ENCODE peak calls at places on chromosomes 6 and 20, in eight cellular contexts. D, Z, U, M, B, L, J and C are unnamed samples.

GRCh38 chr20:5316188-5317158 is at the start of gene PROKR2:
- DNase-seq in U (no peak), D (peak; percentile 78), L (no peak), B (no peak), Z (peak; percentile 7), M (peak; percentile 88), J (peak; percentile 88), C (no peak)

GRCh38 chr6:157374889-157375443 is 6.0 kb upstream of the ZDHHC14 start:
- DNase-seq in J (peak; percentile 53), U (no peak), D (peak; percentile 27), Z (no peak), L (no peak), B (no peak), M (no peak), C (no peak)

GRCh38 chr6:32944265-32944664 is 3.4 kb upstream of the HLA-DMB start:
- DNase-seq in B (no peak), U (no peak), M (no peak), D (no peak), Z (no peak), J (no peak), L (peak; percentile 9), C (peak; percentile 84)

GRCh38 chr6:130513770-130514169 is 148.0 kb downstream of the TMEM200A start:
- DNase-seq in L (no peak), M (no peak), Z (peak; percentile 63), D (no peak), B (no peak), J (no peak), U (no peak), C (peak; percentile 45)

GRCh38 chr6:162385980-162386379 is 341.6 kb downstream of the PRKN start:
- DNase-seq in Z (peak; percentile 2), M (no peak), U (no peak), L (no peak), J (no peak), D (no peak), B (no peak), C (no peak)

GRCh38 chr6:71035871-71036270 is 79.0 kb upstream of the B3GAT2 start:
- DNase-seq in D (no peak), Z (peak; percentile 75), J (no peak), M (no peak), U (no peak), L (no peak), B (no peak), C (no peak)

GRCh38 chr6:90818163-90818562 is 231.3 kb upstream of the MAP3K7 start:
- DNase-seq in L (no peak), J (no peak), M (no peak), Z (no peak), B (no peak), D (peak; percentile 61), U (no peak), C (no peak)

GRCh38 chr6:82251942-82252341 is 4.4 kb upstream of the IBTK start:
- DNase-seq in D (peak; percentile 45), B (no peak), Z (peak; percentile 68), J (peak; percentile 70), U (no peak), L (no peak), M (peak; percentile 48), C (no peak)

GRCh38 chr20:52191132-52191435 is 495 bp downstream of the ZFP64 start:
- DNase-seq in B (no peak), Z (no peak), U (no peak), L (no peak), D (no peak), J (no peak), M (no peak), C (no peak)

GRCh38 chr6:90044182-90044832 is 150.0 kb downstream of the GJA10 start:
- DNase-seq in L (no peak), B (no peak), D (no peak), U (no peak), Z (no peak), M (no peak), J (no peak), C (no peak)

GRCh38 chr6:1436334-1437306 is 47.2 kb downstream of the FOXF2 start:
- DNase-seq in U (no peak), Z (peak; percentile 81), D (peak; percentile 78), M (peak; percentile 71), B (no peak), J (peak; percentile 82), L (peak; percentile 26), C (peak; percentile 30)

GRCh38 chr20:137668-138131 is 4.7 kb upstream of the DEFB126 start:
- DNase-seq in U (no peak), M (peak; percentile 36), L (no peak), Z (no peak), D (peak; percentile 2), B (no peak), J (no peak), C (no peak)

GRCh38 chr20:14193885-14194284 is 143.5 kb downstream of the FLRT3 start:
- DNase-seq in U (no peak), M (no peak), J (peak; percentile 22), D (peak; percentile 85), L (no peak), Z (no peak), B (no peak), C (no peak)

DNA sequence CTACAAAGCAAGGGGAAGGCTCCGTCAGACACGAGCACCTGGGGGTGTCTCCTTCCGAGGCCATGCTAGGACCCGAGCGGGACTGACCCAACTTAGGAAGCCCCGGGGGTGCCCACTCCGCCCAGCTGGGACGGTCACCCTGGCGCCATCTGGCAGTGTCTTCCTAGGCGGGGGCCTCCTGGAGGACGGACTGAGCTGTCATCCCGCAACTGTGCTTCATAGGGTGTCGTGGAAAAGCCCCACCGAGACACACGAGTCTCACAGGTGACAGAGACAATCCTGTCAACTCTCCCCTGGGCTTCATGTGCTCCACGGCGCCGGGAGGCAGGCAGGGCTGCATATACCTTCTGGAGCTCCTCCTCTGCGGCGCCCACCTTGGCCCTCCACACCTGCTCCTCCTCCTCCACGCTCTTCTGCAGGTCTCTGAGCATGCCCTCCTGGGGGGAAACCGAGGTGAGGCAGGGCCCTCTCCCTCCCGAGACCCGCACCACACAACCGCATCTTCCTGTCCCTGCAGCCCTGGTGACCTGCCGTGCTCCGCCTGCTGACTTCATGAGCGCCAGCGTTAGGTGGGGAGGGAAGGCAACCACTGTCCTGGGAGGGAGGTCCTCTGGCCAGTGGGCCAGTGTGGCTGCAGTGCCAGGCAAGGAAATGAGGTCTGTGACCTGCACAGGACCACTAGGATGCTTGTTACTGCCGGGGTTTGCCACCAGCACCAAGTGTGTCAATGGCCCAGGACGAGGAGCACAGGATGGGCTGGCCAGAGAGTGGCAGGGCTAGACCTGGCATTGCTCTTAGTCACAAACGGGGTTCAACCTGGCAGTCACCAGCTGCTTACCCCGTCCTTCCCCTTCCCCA is 50.7 kb downstream of the DSTN start:
- DNase-seq in L (no peak), M (peak; percentile 7), J (no peak), B (peak; percentile 83), D (no peak), U (peak; percentile 48), Z (no peak), C (no peak)
- H3K4me1 ChIP-seq in L (no peaks in the 10 kb centered on the region), M (no peaks in the 10 kb centered on the region), J (no peaks in the 10 kb centered on the region), B (peaks cover 6% of the 10 kb centered on the region), D (no peaks in the 10 kb centered on the region), U (no peaks in the 10 kb centered on the region), Z (no peaks in the 10 kb centered on the region), C (no peaks in the 10 kb centered on the region)

GRCh38 chr6:125191916-125192609 is 38.5 kb downstream of the TPD52L1 start:
- DNase-seq in U (peak; percentile 68), M (peak; percentile 41), J (peak; percentile 65), B (no peak), Z (peak; percentile 91), L (no peak), D (peak; percentile 95), C (peak; percentile 7)
- H3K4me1 ChIP-seq in U (peaks cover 76% of the 10 kb centered on the region), M (peaks cover under 1% of the 10 kb centered on the region), J (peaks cover 15% of the 10 kb centered on the region), B (peaks cover 42% of the 10 kb centered on the region), Z (peaks cover 36% of the 10 kb centered on the region), L (no peaks in the 10 kb centered on the region), D (no peaks in the 10 kb centered on the region), C (no peaks in the 10 kb centered on the region)

GRCh38 chr6:15264412-15264811 is 18.5 kb downstream of the JARID2 start:
- DNase-seq in J (no peak), Z (no peak), B (no peak), M (no peak), D (no peak), U (no peak), L (no peak), C (no peak)
- H3K4me1 ChIP-seq in J (peaks cover 60% of the 10 kb centered on the region), Z (peaks cover 61% of the 10 kb centered on the region), B (peaks cover 74% of the 10 kb centered on the region), M (peaks cover 57% of the 10 kb centered on the region), D (peaks cover 41% of the 10 kb centered on the region), U (peaks cover 55% of the 10 kb centered on the region), L (peaks cover 36% of the 10 kb centered on the region), C (peaks cover 65% of the 10 kb centered on the region)

GRCh38 chr20:57620274-57620990 is at the start of gene ZBP1:
- DNase-seq in J (no peak), B (peak; percentile 72), L (peak; percentile 39), U (no peak), D (no peak), Z (no peak), M (no peak), C (peak; percentile 73)

GRCh38 chr20:57620999-57621398 is 773 bp upstream of the ZBP1 start:
- DNase-seq in J (no peak), L (no peak), B (no peak), U (no peak), M (no peak), Z (no peak), D (no peak), C (no peak)

GRCh38 chr20:57622579-57623381 is 2.6 kb upstream of the ZBP1 start:
- DNase-seq in Z (peak; percentile 60), U (no peak), B (peak; percentile 58), J (peak; percentile 63), M (peak; percentile 84), D (peak; percentile 85), L (peak; percentile 54), C (no peak)

GRCh38 chr20:57621426-57622200 is 1.4 kb upstream of the ZBP1 start:
- DNase-seq in L (no peak), D (no peak), B (peak; percentile 69), J (no peak), Z (no peak), M (no peak), U (no peak), C (no peak)

GRCh38 chr20:57622201-57622570 is 2.0 kb upstream of the ZBP1 start:
- DNase-seq in M (no peak), Z (no peak), B (peak; percentile 83), L (no peak), D (no peak), U (no peak), J (no peak), C (no peak)
- H3K4me1 ChIP-seq in M (no peaks in the 10 kb centered on the region), Z (no peaks in the 10 kb centered on the region), B (peaks cover 16% of the 10 kb centered on the region), L (peaks cover 65% of the 10 kb centered on the region), D (no peaks in the 10 kb centered on the region), U (no peaks in the 10 kb centered on the region), J (no peaks in the 10 kb centered on the region), C (peaks cover 42% of the 10 kb centered on the region)

GRCh38 chr20:37725165-37725564 is 31.3 kb downstream of the CTNNBL1 start:
- DNase-seq in L (no peak), B (no peak), M (no peak), D (no peak), J (no peak), Z (no peak), U (no peak), C (no peak)
- H3K4me1 ChIP-seq in L (no peaks in the 10 kb centered on the region), B (peaks cover 9% of the 10 kb centered on the region), M (peaks cover 20% of the 10 kb centered on the region), D (peaks cover 3% of the 10 kb centered on the region), J (peaks cover 62% of the 10 kb centered on the region), Z (peaks cover 53% of the 10 kb centered on the region), U (peaks cover 45% of the 10 kb centered on the region), C (no peaks in the 10 kb centered on the region)